ENCODE peak calls at places on chromosome 18, in nine cellular contexts. C is HEK293T; T is stimulated activated CD8-positive, alpha-beta memory T cell treated with anti-CD3 and anti-CD28 coated beads, Interleukin-7, amount 100 ng/mL, for 1 hour; W is activated naive CD8-positive, alpha-beta T cell treated with anti-CD3 and anti-CD28 coated beads, Interleukin-2, amount 50 U/mL, for 16 hours; Q is SJCRH30; A is OCI-M1; M is GOT3; V is NCI-H748 treated with DMSO at 0.1 percent for 48 hours; Y is NCI-H146. B is an unnamed sample.

GRCh38 chr18:22951823-22952222 is 18.7 kb downstream of the RBBP8 start:
- DNase-seq in C (no peak), T (no peak), W (no peak), Q (no peak), A (no peak), M (no peak), V (no peak), Y (no peak), B (no peak)

GRCh38 chr18:11888726-11889125 is 19.4 kb downstream of the MPPE1 start:
- DNase-seq in C (no peak), T (no peak), W (no peak), Q (no peak), A (no peak), M (no peak), V (no peak), Y (no peak), B (no peak)

GRCh38 chr18:49041677-49042570 is 91.2 kb upstream of the SMAD7 start:
- DNase-seq in C (no peak), T (no peak), W (no peak), Q (no peak), A (peak; percentile 15), M (no peak), V (peak; percentile 2), Y (peak; percentile 38), B (peak; percentile 38)

GRCh38 chr18:13376298-13376840 is 157.8 kb downstream of the LDLRAD4 start:
- DNase-seq in C (no peak), T (no peak), W (no peak), Q (no peak), A (no peak), M (no peak), V (no peak), Y (no peak), B (peak; percentile 47)

GRCh38 chr18:43596106-43596712 is 318.9 kb upstream of the SYT4 start:
- DNase-seq in C (peak; percentile 10), T (no peak), W (no peak), Q (no peak), A (peak; percentile 64), M (no peak), V (peak; percentile 79), Y (peak; percentile 81), B (no peak)

GRCh38 chr18:45277870-45278269 is 337.4 kb upstream of the SLC14A2 start:
- DNase-seq in C (no peak), T (no peak), W (no peak), Q (no peak), A (no peak), M (no peak), V (peak; percentile 10), Y (no peak), B (no peak)

GRCh38 chr18:21740724-21741510 is at the start of gene MIB1:
- DNase-seq in C (peak; percentile 61), T (peak; percentile 97), W (no peak), Q (no peak), A (peak; percentile 94), M (peak; percentile 90), V (peak; percentile 96), Y (peak; percentile 100), B (peak; percentile 29)

GRCh38 chr18:24875761-24876160 is 415.3 kb downstream of the HRH4 start:
- DNase-seq in C (no peak), T (no peak), W (no peak), Q (no peak), A (no peak), M (no peak), V (no peak), Y (no peak), B (no peak)

GRCh38 chr18:78765142-78765541 is 214.5 kb upstream of the SALL3 start:
- DNase-seq in C (no peak), T (no peak), W (no peak), Q (no peak), A (no peak), M (no peak), V (no peak), Y (no peak), B (no peak)

GRCh38 chr18:23239885-23240608 is 104.8 kb downstream of the CABLES1 start:
- DNase-seq in C (no peak), T (no peak), W (no peak), Q (no peak), A (no peak), M (no peak), V (no peak), Y (no peak), B (no peak)

GRCh38 chr18:58584219-58585127 is 44.4 kb downstream of the ALPK2 start:
- DNase-seq in C (no peak), T (no peak), W (no peak), Q (no peak), A (no peak), M (no peak), V (no peak), Y (no peak), B (no peak)

GRCh38 chr18:48841381-48842258 is 109.1 kb downstream of the SMAD7 start:
- DNase-seq in C (no peak), T (no peak), W (no peak), Q (no peak), A (no peak), M (peak; percentile 3), V (no peak), Y (no peak), B (no peak)

GRCh38 chr18:68150976-68151375 is 563.9 kb downstream of the TMX3 start:
- DNase-seq in C (no peak), T (no peak), W (no peak), Q (no peak), A (no peak), M (no peak), V (peak; percentile 95), Y (no peak), B (no peak)

GRCh38 chr18:10304853-10305252 is 149.6 kb upstream of the APCDD1 start:
- DNase-seq in C (no peak), T (no peak), W (no peak), Q (no peak), A (no peak), M (no peak), V (no peak), Y (no peak), B (no peak)

GRCh38 chr18:3889121-3889520 is 439.1 kb downstream of the TGIF1 start:
- DNase-seq in C (no peak), T (no peak), W (no peak), Q (no peak), A (no peak), M (no peak), V (no peak), Y (no peak), B (no peak)

GRCh38 chr18:3525870-3526420 is 76.0 kb downstream of the TGIF1 start:
- DNase-seq in C (no peak), T (no peak), W (no peak), Q (peak; percentile 67), A (peak; percentile 60), M (no peak), V (no peak), Y (peak; percentile 12), B (peak; percentile 7)

GRCh38 chr18:46719388-46719787 is 37.5 kb downstream of the ST8SIA5 start:
- DNase-seq in C (no peak), T (no peak), W (no peak), Q (no peak), A (no peak), M (no peak), V (no peak), Y (no peak), B (no peak)

GRCh38 chr18:23283933-23284430 is 148.7 kb downstream of the CABLES1 start:
- DNase-seq in C (no peak), T (no peak), W (no peak), Q (no peak), A (no peak), M (no peak), V (no peak), Y (no peak), B (no peak)

GRCh38 chr18:36688020-36688965 is 140.5 kb downstream of the TPGS2 start:
- DNase-seq in C (peak; percentile 89), T (peak; percentile 8), W (no peak), Q (peak; percentile 29), A (peak; percentile 77), M (no peak), V (peak; percentile 50), Y (peak; percentile 65), B (no peak)

GRCh38 chr18:48882379-48882778 is 68.4 kb downstream of the SMAD7 start:
- DNase-seq in C (no peak), T (no peak), W (no peak), Q (no peak), A (no peak), M (no peak), V (no peak), Y (no peak), B (no peak)

GRCh38 chr18:43129946-43130523 is 14.6 kb upstream of the RIT2 start:
- DNase-seq in C (no peak), T (no peak), W (no peak), Q (no peak), A (peak; percentile 82), M (no peak), V (peak; percentile 83), Y (peak; percentile 56), B (no peak)

GRCh38 chr18:25725461-25725860 is 365.0 kb downstream of the SS18 start:
- DNase-seq in C (no peak), T (no peak), W (no peak), Q (no peak), A (no peak), M (no peak), V (no peak), Y (no peak), B (no peak)

GRCh38 chr18:11579916-11580315 is 29.5 kb upstream of the SLC35G4 start:
- DNase-seq in C (no peak), T (no peak), W (no peak), Q (no peak), A (no peak), M (no peak), V (no peak), Y (no peak), B (no peak)

GRCh38 chr18:26103579-26103978 is 13.2 kb upstream of the SS18 start:
- DNase-seq in C (peak; percentile 61), T (no peak), W (no peak), Q (peak; percentile 6), A (peak; percentile 75), M (no peak), V (no peak), Y (no peak), B (peak; percentile 19)

GRCh38 chr18:32956591-32957310 is 183.9 kb upstream of the KLHL14 start:
- DNase-seq in C (peak; percentile 55), T (no peak), W (no peak), Q (no peak), A (no peak), M (no peak), V (no peak), Y (no peak), B (no peak)

GRCh38 chr18:62788891-62789290 is 73.5 kb downstream of the PHLPP1 start:
- DNase-seq in C (peak; percentile 13), T (no peak), W (no peak), Q (no peak), A (no peak), M (no peak), V (peak; percentile 85), Y (peak; percentile 63), B (no peak)

GRCh38 chr18:8951491-8951890 is 151.0 kb upstream of the NDUFV2 start:
- DNase-seq in C (no peak), T (no peak), W (no peak), Q (no peak), A (no peak), M (no peak), V (no peak), Y (no peak), B (no peak)

GRCh38 chr18:66682855-66683322 is 79.0 kb upstream of the CDH19 start:
- DNase-seq in C (no peak), T (no peak), W (no peak), Q (peak; percentile 23), A (peak; percentile 84), M (no peak), V (peak; percentile 52), Y (peak; percentile 93), B (no peak)

GRCh38 chr18:74331404-74331803 is 15.8 kb downstream of the C18orf63 start:
- DNase-seq in C (peak; percentile 5), T (no peak), W (no peak), Q (no peak), A (peak; percentile 64), M (no peak), V (no peak), Y (peak; percentile 34), B (no peak)

GRCh38 chr18:34740724-34741123 is 30.6 kb downstream of the DTNA start:
- DNase-seq in C (no peak), T (no peak), W (no peak), Q (no peak), A (no peak), M (no peak), V (no peak), Y (no peak), B (no peak)

GRCh38 chr18:35247412-35248249 is 6.8 kb downstream of the ZNF397 start:
- DNase-seq in C (no peak), T (no peak), W (no peak), Q (no peak), A (no peak), M (no peak), V (no peak), Y (no peak), B (no peak)